ENCODE peak calls at places on chromosomes 5 and 9, in four cellular contexts. H, K, P and R are unnamed samples.
A peak's percentile ranks its signal among the peaks of the same experiment; 100 is the strongest.

GRCh38 chr9:129170229-129170628 is 7.8 kb downstream of the IER5L start:
- DNase-seq in H (peak; percentile 48), K (no peak), P (no peak), R (no peak)

GRCh38 chr5:123610209-123610608 is 98.2 kb downstream of the CSNK1G3 start:
- DNase-seq in H (no peak), K (no peak), P (no peak), R (no peak)

GRCh38 chr9:15720861-15721260 is 168.0 kb downstream of the CCDC171 start:
- DNase-seq in H (no peak), K (no peak), P (no peak), R (no peak)

GRCh38 chr5:74589204-74590056 is 51.1 kb downstream of the ENC1 start:
- DNase-seq in H (no peak), K (no peak), P (no peak), R (no peak)

GRCh38 chr9:73178044-73178443 is 26.4 kb downstream of the ANXA1 start:
- DNase-seq in H (no peak), K (no peak), P (no peak), R (no peak)

GRCh38 chr9:104903609-104904008 is 24.3 kb downstream of the ABCA1 start:
- DNase-seq in H (no peak), K (no peak), P (peak; percentile 38), R (no peak)

GRCh38 chr5:78060421-78060820 is 234.1 kb downstream of the AP3B1 start:
- DNase-seq in H (no peak), K (no peak), P (no peak), R (peak; percentile 15)

GRCh38 chr5:67902497-67902830 is 313.1 kb upstream of the PIK3R1 start:
- DNase-seq in H (no peak), K (no peak), P (no peak), R (no peak)

GRCh38 chr9:97714435-97714834 is 17.3 kb upstream of the XPA start:
- DNase-seq in H (no peak), K (no peak), P (peak; percentile 18), R (no peak)

GRCh38 chr9:16180546-16180945 is 627.7 kb downstream of the CCDC171 start:
- DNase-seq in H (no peak), K (no peak), P (no peak), R (no peak)

GRCh38 chr9:3459076-3459475 is 66.7 kb downstream of the RFX3 start:
- DNase-seq in H (no peak), K (no peak), P (no peak), R (no peak)

GRCh38 chr9:134751630-134752029 is 110.0 kb downstream of the COL5A1 start:
- DNase-seq in H (no peak), K (no peak), P (no peak), R (no peak)

GRCh38 chr5:83957188-83957587 is 236.5 kb upstream of the HAPLN1 start:
- DNase-seq in H (no peak), K (no peak), P (no peak), R (no peak)

GRCh38 chr9:113425072-113425471 is 14.5 kb downstream of the C9orf43 start:
- DNase-seq in H (no peak), K (no peak), P (no peak), R (no peak)

GRCh38 chr9:88657893-88658292 is 122.9 kb downstream of the NXNL2 start:
- DNase-seq in H (no peak), K (no peak), P (no peak), R (no peak)

GRCh38 chr5:88952344-88952743 is 69.4 kb upstream of the MEF2C start:
- DNase-seq in H (peak; percentile 1), K (no peak), P (no peak), R (no peak)

GRCh38 chr5:140038373-140038957 is 4.6 kb downstream of the NRG2 start:
- DNase-seq in H (no peak), K (no peak), P (no peak), R (peak; percentile 36)

GRCh38 chr9:86546712-86547111 is 192.5 kb upstream of the TUT7 start:
- DNase-seq in H (no peak), K (no peak), P (no peak), R (no peak)
- H3K27ac ChIP-seq in H (no peak overlapping the region), K (no peak overlapping the region), P (no peak overlapping the region), R (no peak overlapping the region)

DNA sequence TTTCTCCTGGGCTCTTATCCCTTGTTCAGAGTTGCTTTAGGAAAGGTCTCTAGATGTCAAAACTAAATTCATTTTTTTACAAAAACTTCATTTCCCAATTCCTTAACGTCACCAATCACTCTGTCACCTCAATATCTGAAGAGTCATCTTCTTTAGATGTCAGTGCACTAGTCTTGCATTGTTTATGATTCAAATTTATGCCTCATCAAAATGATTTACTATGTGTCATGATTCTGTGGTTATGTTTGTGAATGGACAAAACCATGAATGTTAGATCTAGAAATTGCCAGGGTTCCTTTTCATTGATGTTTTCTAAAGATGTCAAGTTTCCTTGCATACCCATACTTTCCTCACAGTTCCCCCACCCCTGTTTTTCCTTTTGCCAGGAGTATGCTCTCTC is 21.5 kb downstream of the CWC27 start:
- DNase-seq in H (no peak), K (no peak), P (no peak), R (no peak)
- TF ChIP-seq TCF7L2 in H (no peak), K (no peak), P (no peak), R (no peak)

GRCh38 chr5:159451197-159452052 is 121.1 kb upstream of the IL12B start:
- DNase-seq in H (peak; percentile 46), K (no peak), P (no peak), R (peak; percentile 80)
- H3K27ac ChIP-seq in H (no peak overlapping the region), K (no peak overlapping the region), P (no peak overlapping the region), R (no peak overlapping the region)

GRCh38 chr5:154072782-154073171 is 34.0 kb downstream of the MFAP3 start:
- DNase-seq in H (no peak), K (no peak), P (peak; percentile 47), R (no peak)

GRCh38 chr5:154077692-154078091 is 38.9 kb downstream of the MFAP3 start:
- DNase-seq in H (no peak), K (no peak), P (no peak), R (no peak)

GRCh38 chr5:154076240-154076922 is 37.6 kb downstream of the MFAP3 start:
- DNase-seq in H (no peak), K (no peak), P (no peak), R (no peak)

GRCh38 chr5:154081246-154081645 is 42.5 kb downstream of the MFAP3 start:
- DNase-seq in H (no peak), K (no peak), P (no peak), R (no peak)

DNA sequence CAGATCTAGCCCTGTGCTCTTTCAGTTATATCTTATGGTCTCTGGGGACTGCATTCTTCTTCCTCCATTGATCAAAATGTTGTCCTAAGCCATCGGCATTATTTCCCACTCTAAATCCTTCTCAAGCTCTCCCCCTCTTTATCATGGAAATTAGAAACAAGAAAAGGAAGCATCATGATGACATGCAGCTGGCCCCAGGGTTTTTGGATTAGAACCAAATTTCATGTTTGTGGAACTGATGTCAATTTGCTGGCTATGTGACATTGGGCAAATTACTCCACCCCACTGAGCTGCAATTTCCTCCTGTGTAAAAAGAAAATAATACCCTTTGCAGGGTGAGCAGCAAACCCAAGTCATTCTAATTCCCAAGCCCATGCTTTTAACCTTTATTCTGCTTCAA is 39.5 kb downstream of the MFAP3 start:
- DNase-seq in H (no peak), K (no peak), P (no peak), R (no peak)
- TF ChIP-seq TCF7L2 in H (no peak), K (no peak), P (no peak), R (no peak)

DNA sequence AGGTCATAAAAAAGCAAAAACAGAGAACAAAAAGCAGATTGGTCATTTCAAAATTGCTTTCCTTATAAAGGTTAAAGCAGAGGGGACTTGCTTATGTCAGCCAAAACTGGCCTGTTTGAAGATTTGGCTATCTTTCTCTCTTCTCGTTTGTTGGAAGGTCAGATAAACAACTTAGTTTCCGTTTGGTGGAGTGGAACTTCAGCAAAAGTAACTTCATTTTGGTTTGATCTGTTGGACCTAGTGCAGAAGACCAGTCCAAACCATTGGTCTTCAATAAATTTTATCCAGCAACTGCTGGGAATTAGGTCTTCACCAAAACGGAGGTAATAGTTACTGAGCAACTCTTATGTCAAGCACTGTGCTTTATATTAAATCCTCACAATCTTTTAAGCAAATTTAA is 45.1 kb upstream of the HMGCS1 start:
- DNase-seq in H (no peak), K (no peak), P (no peak), R (no peak)
- H3K27ac ChIP-seq in H (no peak overlapping the region), K (peak overlapping the region; percentile 4), P (no peak overlapping the region), R (no peak overlapping the region)

GRCh38 chr9:77131411-77131810 is 45.9 kb upstream of the VPS13A start:
- DNase-seq in H (no peak), K (no peak), P (no peak), R (no peak)

GRCh38 chr9:77127071-77127470 is 50.3 kb upstream of the VPS13A start:
- DNase-seq in H (no peak), K (no peak), P (no peak), R (no peak)

GRCh38 chr9:77128125-77128789 is 49.1 kb upstream of the VPS13A start:
- DNase-seq in H (no peak), K (no peak), P (no peak), R (no peak)

GRCh38 chr9:77132991-77133390 is 44.3 kb upstream of the VPS13A start:
- DNase-seq in H (no peak), K (no peak), P (no peak), R (no peak)
- TF ChIP-seq TCF7L2 in H (no peak), K (no peak), P (no peak), R (no peak)

GRCh38 chr9:77954619-77955018 is 77.0 kb downstream of the GNAQ start:
- DNase-seq in H (no peak), K (no peak), P (no peak), R (no peak)

GRCh38 chr9:77953590-77953989 is 78.0 kb downstream of the GNAQ start:
- DNase-seq in H (no peak), K (no peak), P (no peak), R (no peak)

GRCh38 chr9:77956555-77956954 is 75.1 kb downstream of the GNAQ start:
- DNase-seq in H (no peak), K (no peak), P (no peak), R (no peak)

GRCh38 chr9:77952641-77953341 is 78.8 kb downstream of the GNAQ start:
- DNase-seq in H (no peak), K (no peak), P (no peak), R (no peak)

GRCh38 chr9:77954018-77954417 is 77.6 kb downstream of the GNAQ start:
- DNase-seq in H (no peak), K (no peak), P (no peak), R (no peak)
- H3K27ac ChIP-seq in H (no peak overlapping the region), K (peak overlapping the region; percentile 27), P (no peak overlapping the region), R (no peak overlapping the region)

DNA sequence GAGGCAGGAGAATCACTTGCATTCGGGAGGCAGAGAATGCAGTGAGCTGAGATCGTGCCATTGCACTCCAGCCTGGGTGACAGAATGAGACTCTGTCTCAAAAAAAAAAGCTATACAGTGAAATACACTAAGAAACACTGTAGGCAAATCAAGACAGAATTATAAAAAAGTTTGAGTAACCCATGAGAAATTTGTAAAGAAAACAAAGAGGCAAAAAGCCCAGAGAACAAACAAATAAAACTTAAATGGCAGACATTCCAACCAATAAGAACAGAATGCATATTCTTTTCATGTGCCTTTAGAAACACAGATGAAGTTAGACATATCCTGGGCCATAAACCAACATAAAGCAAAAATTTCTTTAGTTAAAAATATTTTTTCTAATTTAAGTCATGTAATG is 30.6 kb downstream of the ZNF169 start:
- DNase-seq in H (no peak), K (no peak), P (no peak), R (no peak)
- TF ChIP-seq TCF7L2 in H (no peak), K (no peak), P (no peak), R (no peak)